ENCODE peak calls at places on chromosomes 16 and 17, in nine cellular contexts. O is left lung; W is adrenal gland; S is IMR-90; U is GM23338; L is BE2C; G is CD8-positive, alpha-beta T cell; Y is Karpas-422; V is body of pancreas. J is an unnamed sample. For H3K4me1, the result is how much of the 10 kb centered on the place peaks cover.

GRCh38 chr16:51638338-51639135 is 487.5 kb upstream of the SALL1 start:
- DNase-seq in G (no peak), V (no peak), U (no peak), S (peak), O (no peak), W (no peak), L (no peak), Y (no peak), J (no peak)

GRCh38 chr17:6240601-6241000 is 170.4 kb downstream of the WSCD1 start:
- DNase-seq in U (no peak), L (no peak), O (no peak), S (no peak), Y (no peak), W (no peak), G (no peak), V (no peak), J (no peak)

GRCh38 chr17:324151-324571 is 28.4 kb downstream of the RPH3AL start:
- DNase-seq in L (no peak), U (no peak), G (no peak), W (no peak), O (peak), Y (peak), V (no peak), S (no peak), J (no peak)

GRCh38 chr17:7955414-7956042 is 23.5 kb downstream of the CNTROB start:
- DNase-seq in U (no peak), O (no peak), Y (no peak), W (no peak), L (no peak), S (no peak), V (no peak), G (no peak), J (no peak)

GRCh38 chr16:82229800-82230619 is 60.0 kb upstream of the MPHOSPH6 start:
- DNase-seq in W (peak), V (peak), G (peak), O (peak), Y (peak), U (peak), L (peak), S (peak), J (no peak)

GRCh38 chr17:19718041-19718612 is 1.7 kb upstream of the SLC47A2 start:
- DNase-seq in O (no peak), W (no peak), Y (no peak), L (no peak), G (no peak), U (no peak), V (no peak), S (no peak), J (no peak)

GRCh38 chr16:50301626-50302471 is 35.5 kb downstream of the ADCY7 start:
- DNase-seq in U (no peak), S (peak), V (no peak), O (peak), G (no peak), L (no peak), Y (no peak), W (no peak), J (no peak)

GRCh38 chr17:64240741-64241347 is 22.2 kb downstream of the TEX2 start:
- DNase-seq in U (no peak), W (peak), O (no peak), Y (no peak), L (peak), G (no peak), V (peak), S (peak), J (no peak)

GRCh38 chr16:80337786-80338185 is 203.0 kb upstream of the DYNLRB2 start:
- DNase-seq in V (no peak), U (no peak), S (no peak), G (no peak), W (no peak), L (no peak), O (no peak), Y (no peak), J (no peak)

GRCh38 chr16:82627811-82628339 is 1.1 kb downstream of the CDH13 start:
- DNase-seq in G (no peak), L (no peak), S (peak), O (peak), W (no peak), Y (no peak), U (peak), V (no peak), J (no peak)

GRCh38 chr17:9291912-9292562 is 270.7 kb downstream of the NTN1 start:
- DNase-seq in W (peak), U (peak), L (peak), O (no peak), V (peak), Y (peak), S (peak), G (peak), J (no peak)

GRCh38 chr16:29007865-29008593 is 23.2 kb downstream of the LAT start:
- DNase-seq in W (no peak), G (no peak), U (no peak), L (no peak), S (peak), O (no peak), V (no peak), Y (no peak), J (no peak)

GRCh38 chr16:85625485-85626117 is 12.5 kb downstream of the GSE1 start:
- DNase-seq in Y (no peak), U (no peak), S (no peak), O (no peak), G (no peak), V (no peak), W (no peak), L (no peak), J (no peak)
- H3K4me1 ChIP-seq in Y (under half), U (under half), S (under half), O (half or more), G (half or more), V (half or more), W (under half), L (under half), J (under half)

GRCh38 chr16:2156849-2157224 is 1.3 kb downstream of the TRAF7 start:
- DNase-seq in V (no peak), G (no peak), U (peak), Y (no peak), S (no peak), W (no peak), L (no peak), O (peak), J (no peak)

GRCh38 chr16:2155091-2156024 is at the start of gene TRAF7:
- DNase-seq in V (peak), Y (peak), U (peak), G (peak), O (peak), W (peak), L (peak), S (peak), J (peak)

GRCh38 chr16:2156025-2156848 is 655 bp downstream of the TRAF7 start:
- DNase-seq in W (no peak), G (no peak), O (peak), S (peak), U (peak), V (no peak), Y (peak), L (no peak), J (no peak)

GRCh38 chr16:2152695-2153506 is 2.7 kb upstream of the TRAF7 start:
- DNase-seq in V (peak), G (no peak), L (peak), O (peak), W (no peak), S (no peak), U (peak), Y (peak), J (no peak)

GRCh38 chr16:2154533-2155090 is 970 bp upstream of the TRAF7 start:
- DNase-seq in V (no peak), G (no peak), Y (peak), L (no peak), W (no peak), U (peak), O (no peak), S (no peak), J (no peak)
- H3K4me1 ChIP-seq in V (half or more), G (half or more), Y (half or more), L (under half), W (under half), U (under half), O (half or more), S (under half), J (half or more)

GRCh38 chr16:48454051-48454450 is 68.8 kb upstream of the SIAH1 start:
- DNase-seq in G (no peak), L (no peak), Y (no peak), V (no peak), O (no peak), U (no peak), W (no peak), S (no peak), J (no peak)
- H3K4me1 ChIP-seq in G (under half), L (under half), Y (under half), V (under half), O (under half), U (under half), W (under half), S (under half), J (under half)

GRCh38 chr17:40533896-40534295 is 31.4 kb downstream of the CCR7 start:
- DNase-seq in L (no peak), Y (no peak), U (no peak), G (no peak), S (no peak), O (no peak), V (no peak), W (no peak), J (no peak)
- H3K4me1 ChIP-seq in L (under half), Y (under half), U (under half), G (half or more), S (under half), O (half or more), V (under half), W (under half), J (under half)